ENCODE peak calls at places on chromosomes 7 and 10, in six cellular contexts. A is lower lobe of right lung, K is suprapubic skin, R is amniotic epithelial cell, H is bronchial epithelial cell, Z is T47D. N is an unnamed sample.
A peak's percentile ranks its signal among the peaks of the same experiment; 100 is the strongest.

GRCh38 chr10:17793041-17793440 is 16.1 kb upstream of the MRC1 start:
- DNase-seq in Z (no peak), A (no peak), K (no peak), R (no peak), H (no peak), N (no peak)

GRCh38 chr10:88165849-88166271 is 302.4 kb downstream of the PTEN start:
- DNase-seq in R (peak; percentile 48), A (no peak), Z (no peak), K (no peak), H (no peak), N (no peak)

GRCh38 chr10:88032566-88032965 is 169.1 kb downstream of the PTEN start:
- DNase-seq in Z (no peak), A (no peak), R (peak; percentile 72), K (no peak), H (peak; percentile 61), N (peak; percentile 74)

GRCh38 chr10:132847416-132847777 is 61.5 kb upstream of the NKX6-2 start:
- DNase-seq in Z (no peak), H (no peak), R (no peak), A (no peak), K (no peak), N (no peak)

GRCh38 chr10:43822509-43823236 is 174.0 kb upstream of the ZNF32 start:
- DNase-seq in Z (no peak), H (no peak), R (no peak), A (no peak), K (no peak), N (peak; percentile 30)

GRCh38 chr10:48478980-48479811 is 125.7 kb downstream of the ARHGAP22 start:
- DNase-seq in Z (no peak), A (no peak), K (no peak), H (no peak), R (no peak), N (no peak)

GRCh38 chr7:153401795-153402720 is 642.5 kb downstream of the ACTR3B start:
- DNase-seq in R (no peak), K (no peak), A (no peak), Z (no peak), H (peak; percentile 13), N (no peak)

GRCh38 chr7:151736403-151736909 is 140.5 kb downstream of the PRKAG2 start:
- DNase-seq in Z (peak; percentile 70), H (peak; percentile 56), R (peak; percentile 88), K (peak; percentile 85), A (no peak), N (peak; percentile 97)

GRCh38 chr7:19009241-19009935 is 108.0 kb downstream of the TWIST1 start:
- DNase-seq in Z (no peak), A (no peak), H (peak; percentile 43), R (peak; percentile 65), K (no peak), N (no peak)